ENCODE peak calls at places on chromosomes 1 and 21, in seven cellular contexts. J, K, U, L, I, X and C are unnamed samples.

GRCh38 chr1:215860833-215861232 is 293.7 kb downstream of the KCTD3 start:
- DNase-seq in J (no peak), K (no peak), U (no peak), L (no peak), I (no peak), X (no peak), C (no peak)

GRCh38 chr1:209086486-209087192 is 496.9 kb upstream of the CAMK1G start:
- DNase-seq in J (no peak), K (no peak), U (no peak), L (no peak), I (no peak), X (no peak), C (no peak)

GRCh38 chr1:202165267-202165941 is 5.0 kb upstream of the PTPN7 start:
- DNase-seq in J (no peak), K (peak; percentile 51), U (no peak), L (no peak), I (no peak), X (no peak), C (no peak)

GRCh38 chr21:43277481-43278351 is 108.9 kb downstream of the CRYAA start:
- DNase-seq in J (peak; percentile 52), K (no peak), U (no peak), L (peak; percentile 68), I (no peak), X (peak; percentile 13), C (no peak)

GRCh38 chr1:200963076-200963475 is 60.4 kb downstream of the KIF21B start:
- DNase-seq in J (no peak), K (no peak), U (no peak), L (no peak), I (no peak), X (no peak), C (no peak)

GRCh38 chr1:11736746-11737639 is 1.1 kb downstream of the AGTRAP start:
- DNase-seq in J (peak; percentile 16), K (peak; percentile 39), U (peak; percentile 37), L (peak; percentile 80), I (peak; percentile 68), X (peak; percentile 78), C (no peak)

GRCh38 chr1:76668046-76668445 is 199.2 kb upstream of the ST6GALNAC5 start:
- DNase-seq in J (no peak), K (no peak), U (no peak), L (no peak), I (peak; percentile 44), X (no peak), C (peak; percentile 4)

GRCh38 chr1:39293375-39294070 is 89.0 kb downstream of the MACF1 start:
- DNase-seq in J (no peak), K (no peak), U (no peak), L (no peak), I (no peak), X (no peak), C (no peak)

GRCh38 chr1:246608616-246609376 is 42.5 kb downstream of the CNST start:
- DNase-seq in J (peak; percentile 59), K (peak; percentile 26), U (no peak), L (peak; percentile 81), I (peak; percentile 94), X (peak; percentile 76), C (no peak)

GRCh38 chr1:28280501-28280900 is 21.2 kb downstream of the SESN2 start:
- DNase-seq in J (no peak), K (no peak), U (no peak), L (no peak), I (no peak), X (no peak), C (no peak)

GRCh38 chr1:150162862-150163706 is 13.4 kb downstream of the PLEKHO1 start:
- DNase-seq in J (peak; percentile 98), K (no peak), U (peak; percentile 47), L (peak; percentile 88), I (peak; percentile 100), X (peak; percentile 98), C (peak; percentile 74)

GRCh38 chr1:212109713-212110112 is 74.2 kb downstream of the DTL start:
- DNase-seq in J (no peak), K (no peak), U (no peak), L (no peak), I (peak; percentile 15), X (no peak), C (no peak)

GRCh38 chr1:247829651-247830050 is 5.7 kb upstream of the OR14A16 start:
- DNase-seq in J (no peak), K (no peak), U (no peak), L (no peak), I (no peak), X (no peak), C (no peak)

GRCh38 chr21:16644690-16645089 is 868.2 kb upstream of the CXADR start:
- DNase-seq in J (no peak), K (no peak), U (no peak), L (no peak), I (peak; percentile 57), X (no peak), C (no peak)

GRCh38 chr1:56240400-56240799 is 339.0 kb downstream of the PLPP3 start:
- DNase-seq in J (no peak), K (no peak), U (no peak), L (no peak), I (no peak), X (no peak), C (no peak)

GRCh38 chr1:170776147-170776734 is 112.3 kb downstream of the PRRX1 start:
- DNase-seq in J (no peak), K (no peak), U (no peak), L (no peak), I (peak; percentile 17), X (no peak), C (no peak)

GRCh38 chr1:115807723-115808122 is 33.2 kb downstream of the NHLH2 start:
- DNase-seq in J (peak; percentile 81), K (no peak), U (peak; percentile 60), L (no peak), I (peak; percentile 81), X (peak; percentile 90), C (peak; percentile 31)

GRCh38 chr1:210407207-210407886 is 78.6 kb downstream of the HHAT start:
- DNase-seq in J (peak; percentile 81), K (peak; percentile 78), U (peak; percentile 55), L (peak; percentile 44), I (peak; percentile 52), X (peak; percentile 72), C (peak; percentile 70)

GRCh38 chr1:63442141-63442475 is 74.7 kb downstream of the ALG6 start:
- DNase-seq in J (no peak), K (no peak), U (no peak), L (no peak), I (peak; percentile 9), X (no peak), C (no peak)

GRCh38 chr1:50300303-50300702 is 122.9 kb downstream of the DMRTA2 start:
- DNase-seq in J (no peak), K (no peak), U (no peak), L (no peak), I (no peak), X (no peak), C (peak; percentile 49)

GRCh38 chr1:99643021-99643779 is 2.7 kb upstream of the PALMD start:
- DNase-seq in J (no peak), K (no peak), U (no peak), L (no peak), I (no peak), X (no peak), C (no peak)

GRCh38 chr1:6776895-6777294 is 8.4 kb upstream of the CAMTA1 start:
- DNase-seq in J (no peak), K (no peak), U (no peak), L (no peak), I (no peak), X (no peak), C (no peak)

GRCh38 chr21:36710729-36711048 is 11.8 kb downstream of the SIM2 start:
- DNase-seq in J (no peak), K (no peak), U (no peak), L (no peak), I (no peak), X (peak; percentile 44), C (no peak)

GRCh38 chr1:87592156-87592555 is 263.5 kb downstream of the LMO4 start:
- DNase-seq in J (no peak), K (no peak), U (no peak), L (no peak), I (no peak), X (no peak), C (no peak)

GRCh38 chr1:25685938-25686665 is 69.5 kb downstream of the MAN1C1 start:
- DNase-seq in J (peak; percentile 65), K (no peak), U (no peak), L (no peak), I (peak; percentile 54), X (no peak), C (no peak)

GRCh38 chr21:29080454-29080930 is 7.0 kb upstream of the CCT8 start:
- DNase-seq in J (peak; percentile 44), K (no peak), U (no peak), L (no peak), I (no peak), X (no peak), C (no peak)

GRCh38 chr1:33583567-33583966 is 111.1 kb downstream of the ZSCAN20 start:
- DNase-seq in J (peak; percentile 47), K (no peak), U (no peak), L (no peak), I (no peak), X (no peak), C (no peak)

GRCh38 chr1:230843503-230844309 is 24.6 kb downstream of the C1orf198 start:
- DNase-seq in J (no peak), K (no peak), U (no peak), L (no peak), I (no peak), X (no peak), C (no peak)

GRCh38 chr1:149848340-149848771 is 51.0 kb upstream of the BOLA1 start:
- DNase-seq in J (peak; percentile 41), K (no peak), U (no peak), L (no peak), I (peak; percentile 1), X (peak; percentile 23), C (no peak)

GRCh38 chr1:92960395-92961130 is 699 bp downstream of the DIPK1A start:
- DNase-seq in J (peak; percentile 93), K (peak; percentile 69), U (peak; percentile 84), L (peak; percentile 54), I (peak; percentile 87), X (peak; percentile 80), C (peak; percentile 56)